ENCODE peak calls at places on chromosomes 2 and 18, in five cellular contexts. H, O, U, G and S are unnamed samples. For H3K27me3, the result is how much of the 10 kb centered on the place peaks cover.

GRCh38 chr2:211833582-211834279 is 704.9 kb downstream of the ERBB4 start:
- DNase-seq in H (no peak), O (no peak), U (no peak), G (no peak), S (no peak)

GRCh38 chr2:58866040-58866439 is 624.9 kb upstream of the FANCL start:
- DNase-seq in H (no peak), O (no peak), U (peak), G (no peak), S (no peak)

GRCh38 chr2:25651066-25651465 is 22.3 kb downstream of the DTNB start:
- DNase-seq in H (no peak), O (no peak), U (no peak), G (no peak), S (no peak)

GRCh38 chr18:55907352-55908045 is 319.5 kb upstream of the TCF4 start:
- DNase-seq in H (no peak), O (no peak), U (no peak), G (no peak), S (no peak)

GRCh38 chr2:75310915-75311314 is 111.6 kb upstream of the TACR1 start:
- DNase-seq in H (no peak), O (no peak), U (no peak), G (no peak), S (no peak)

GRCh38 chr2:240139011-240139441 is 1.4 kb downstream of the OTOS start:
- DNase-seq in H (peak), O (peak), U (no peak), G (peak), S (peak)

GRCh38 chr2:26521054-26521912 is 43.4 kb upstream of the OTOF start:
- DNase-seq in H (no peak), O (no peak), U (peak), G (peak), S (peak)

GRCh38 chr18:8029061-8029460 is 461.9 kb downstream of the PTPRM start:
- DNase-seq in H (no peak), O (no peak), U (peak), G (peak), S (no peak)

GRCh38 chr18:57807336-57808117 is 4.4 kb upstream of the ATP8B1 start:
- DNase-seq in H (no peak), O (no peak), U (no peak), G (no peak), S (no peak)

GRCh38 chr2:172249336-172249735 is 146.6 kb upstream of the DLX2 start:
- DNase-seq in H (no peak), O (no peak), U (no peak), G (no peak), S (no peak)

GRCh38 chr18:10131783-10132381 is 218.1 kb downstream of the VAPA start:
- DNase-seq in H (no peak), O (no peak), U (peak), G (peak), S (peak)

GRCh38 chr18:1965541-1965940 is 605.8 kb downstream of the METTL4 start:
- DNase-seq in H (no peak), O (no peak), U (no peak), G (no peak), S (no peak)

GRCh38 chr2:230790981-230791380 is 73.8 kb upstream of the ITM2C start:
- DNase-seq in H (no peak), O (no peak), U (no peak), G (no peak), S (no peak)

GRCh38 chr2:68379184-68379708 is 14.2 kb downstream of the PLEK start:
- DNase-seq in H (no peak), O (no peak), U (no peak), G (no peak), S (no peak)

GRCh38 chr2:207833265-207833751 is 63.6 kb upstream of the FZD5 start:
- DNase-seq in H (no peak), O (peak), U (no peak), G (no peak), S (no peak)

GRCh38 chr18:6060149-6060548 is 164.8 kb upstream of the TMEM200C start:
- DNase-seq in H (no peak), O (no peak), U (no peak), G (no peak), S (no peak)

GRCh38 chr2:209472871-209473270 is 49.0 kb downstream of the MAP2 start:
- DNase-seq in H (no peak), O (no peak), U (no peak), G (no peak), S (no peak)

DNA sequence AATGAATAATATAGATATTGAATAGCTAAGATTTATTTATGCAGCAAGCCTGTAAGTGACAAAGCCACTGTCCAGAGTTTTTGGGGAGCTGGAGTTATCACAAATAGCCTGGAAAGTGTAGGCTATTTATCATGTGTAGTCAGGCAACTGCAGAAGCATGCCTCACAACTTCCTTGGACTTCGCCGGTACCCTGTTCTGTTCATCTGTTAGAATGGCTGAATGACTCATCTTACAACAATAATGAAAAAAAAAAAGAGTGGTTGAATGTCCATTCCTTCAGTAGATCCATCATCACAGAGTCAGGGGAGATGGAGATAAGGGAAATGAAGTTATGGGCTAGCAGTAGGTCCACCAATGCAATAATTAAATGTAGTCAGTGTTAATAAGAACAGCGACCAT is 24.0 kb upstream of the ATP5MC3 start:
- DNase-seq in H (no peak), O (no peak), U (no peak), G (no peak), S (no peak)
- H3K27me3 ChIP-seq in H (under half), O (under half), U (under half), G (under half), S (under half)

DNA sequence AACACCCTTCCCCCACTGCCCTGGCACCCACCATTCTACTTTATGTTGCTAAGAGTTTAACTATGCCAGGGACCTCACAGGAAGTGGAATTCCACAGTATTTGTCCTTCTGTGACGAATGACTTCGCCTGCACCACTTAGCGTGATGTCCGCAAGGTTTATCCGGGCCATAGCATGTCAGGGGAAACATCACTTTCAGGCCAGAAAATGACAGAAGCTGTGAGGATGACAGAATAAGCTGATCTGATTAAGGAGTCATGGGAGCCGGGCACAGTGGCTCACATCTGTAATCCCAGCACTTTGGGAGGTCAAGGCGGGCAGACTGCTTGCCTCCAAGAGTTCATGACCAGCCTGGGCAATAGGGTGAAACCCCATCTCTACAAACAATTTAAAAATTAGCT is 248.8 kb downstream of the EIPR1 start:
- DNase-seq in H (no peak), O (peak), U (no peak), G (peak), S (no peak)
- H3K27me3 ChIP-seq in H (under half), O (under half), U (under half), G (under half), S (under half)

GRCh38 chr2:96319396-96319795 is 5.7 kb upstream of the ITPRIPL1 start:
- DNase-seq in H (no peak), O (no peak), U (no peak), G (no peak), S (no peak)
- H3K27me3 ChIP-seq in H (under half), O (under half), U (half or more), G (under half), S (under half)

DNA sequence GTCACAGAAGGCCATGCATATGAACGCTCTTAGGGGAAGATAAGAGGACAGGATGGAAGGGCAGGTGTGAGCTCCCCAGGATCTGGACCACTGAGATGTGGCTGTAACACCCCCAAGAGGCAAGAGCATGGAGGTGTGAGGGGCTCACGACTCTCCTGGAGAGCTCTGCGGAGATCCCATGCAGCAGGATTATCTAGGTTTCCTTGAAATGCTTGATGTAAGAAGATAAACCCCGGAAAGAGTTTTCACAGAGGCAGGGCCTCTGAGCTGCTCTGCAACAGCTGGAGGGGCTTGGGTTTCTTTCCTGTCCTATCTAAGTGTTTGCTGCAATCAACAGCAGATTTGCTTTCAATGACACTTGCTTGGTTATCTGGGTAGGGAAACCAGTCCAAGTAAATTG is 139.0 kb downstream of the SMAD2 start:
- DNase-seq in H (no peak), O (no peak), U (no peak), G (no peak), S (no peak)
- H3K27me3 ChIP-seq in H (under half), O (under half), U (under half), G (under half), S (under half)

GRCh38 chr2:227164745-227165350 is 424 bp downstream of the COL4A3 start:
- DNase-seq in H (no peak), O (peak), U (peak), G (peak), S (peak)

GRCh38 chr2:227161947-227162346 is 2.1 kb downstream of the COL4A4 start:
- DNase-seq in H (no peak), O (no peak), U (no peak), G (no peak), S (no peak)

GRCh38 chr2:227163998-227164744 is at the start of the genes COL4A3 and COL4A4:
- DNase-seq in H (peak), O (peak), U (peak), G (peak), S (peak)

GRCh38 chr2:227163445-227163997 is 484 bp downstream of the COL4A4 start:
- DNase-seq in H (no peak), O (no peak), U (peak), G (peak), S (no peak)

DNA sequence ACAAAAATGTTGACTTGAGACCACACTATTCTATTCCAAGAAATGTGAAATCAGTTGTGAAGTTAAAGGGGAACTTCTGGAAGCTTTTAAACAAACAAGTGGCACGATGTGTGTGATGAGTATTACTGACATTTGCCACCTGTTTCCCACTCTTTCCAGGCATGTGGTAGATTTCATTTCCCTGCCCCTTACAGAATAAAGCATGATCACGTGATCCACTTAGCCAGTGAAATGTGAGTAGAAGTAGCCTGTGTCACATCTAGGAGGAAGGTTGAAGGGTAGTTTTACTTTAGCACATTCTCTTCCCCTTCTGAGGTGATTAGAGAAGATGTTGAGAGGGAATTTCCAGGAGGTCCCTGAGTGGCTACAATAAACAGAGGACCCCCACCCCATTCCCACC is 3.8 kb downstream of the COL4A4 start:
- DNase-seq in H (no peak), O (no peak), U (no peak), G (no peak), S (no peak)
- H3K27me3 ChIP-seq in H (under half), O (under half), U (under half), G (under half), S (under half)

GRCh38 chr2:236215761-236216333 is 47.7 kb upstream of the GBX2 start:
- DNase-seq in H (no peak), O (no peak), U (no peak), G (no peak), S (no peak)

GRCh38 chr2:236217926-236218325 is 46.3 kb downstream of the ASB18 start:
- DNase-seq in H (no peak), O (no peak), U (no peak), G (no peak), S (no peak)

GRCh38 chr2:236214331-236214995 is 46.3 kb upstream of the GBX2 start:
- DNase-seq in H (no peak), O (no peak), U (no peak), G (no peak), S (no peak)

GRCh38 chr2:236216711-236217110 is 47.5 kb downstream of the ASB18 start:
- DNase-seq in H (no peak), O (no peak), U (no peak), G (no peak), S (no peak)

GRCh38 chr2:236215196-236215595 is 47.0 kb upstream of the GBX2 start:
- DNase-seq in H (no peak), O (no peak), U (no peak), G (no peak), S (no peak)
- H3K27me3 ChIP-seq in H (under half), O (under half), U (under half), G (under half), S (under half)

DNA sequence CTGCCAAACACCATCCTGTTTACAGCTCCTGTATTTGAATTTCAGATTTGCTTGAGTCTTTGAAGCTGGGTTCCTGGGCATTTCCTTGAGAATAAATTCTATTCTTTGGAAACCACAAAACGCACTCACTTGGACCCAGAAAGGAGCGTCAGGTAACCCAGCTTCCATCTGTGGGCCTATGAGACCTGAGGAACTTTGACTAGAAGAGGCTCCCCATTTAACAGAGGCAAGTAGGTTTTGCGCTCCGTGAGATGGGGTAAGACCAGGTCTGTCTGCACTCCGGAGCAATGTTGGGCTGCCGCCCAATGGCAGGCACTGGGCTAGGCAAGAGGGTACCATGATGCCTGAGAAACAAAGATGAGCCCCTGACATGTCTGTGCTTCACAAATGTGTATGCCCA is 1.9 kb downstream of the EDAR start:
- DNase-seq in H (no peak), O (no peak), U (no peak), G (no peak), S (no peak)
- H3K27me3 ChIP-seq in H (under half), O (under half), U (under half), G (under half), S (under half)

GRCh38 chr18:47547539-47548202 is 296.2 kb upstream of the SKOR2 start:
- DNase-seq in H (no peak), O (no peak), U (no peak), G (no peak), S (no peak)

GRCh38 chr18:47549141-47549540 is 297.7 kb upstream of the SKOR2 start:
- DNase-seq in H (no peak), O (no peak), U (no peak), G (no peak), S (no peak)

GRCh38 chr18:47550611-47551010 is 299.2 kb upstream of the SKOR2 start:
- DNase-seq in H (no peak), O (no peak), U (no peak), G (no peak), S (no peak)

GRCh38 chr18:47545613-47546012 is 294.2 kb upstream of the SKOR2 start:
- DNase-seq in H (no peak), O (no peak), U (peak), G (no peak), S (no peak)
- H3K27me3 ChIP-seq in H (under half), O (under half), U (under half), G (under half), S (under half)

DNA sequence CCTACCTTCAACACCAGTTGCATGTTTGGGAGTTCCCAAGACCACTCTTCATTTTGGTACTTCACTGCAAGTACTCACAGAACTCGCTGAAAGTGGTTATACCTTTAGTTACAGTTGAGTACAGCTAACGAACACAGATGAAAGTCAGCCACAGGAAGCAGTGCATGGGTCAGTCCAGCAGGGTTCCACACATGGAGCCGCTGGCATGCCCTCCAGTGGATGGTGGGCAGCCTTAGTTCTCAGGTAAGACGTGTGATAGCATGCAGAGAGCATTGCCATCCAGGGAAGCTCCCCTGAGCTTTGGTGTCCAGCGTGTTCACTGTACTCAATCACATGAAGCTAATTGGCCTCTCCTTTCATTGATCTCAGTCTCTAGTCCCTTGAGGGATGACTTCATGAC is 815.3 kb downstream of the RNF144A start:
- DNase-seq in H (no peak), O (no peak), U (no peak), G (no peak), S (no peak)
- H3K27me3 ChIP-seq in H (under half), O (under half), U (under half), G (under half), S (under half)

GRCh38 chr18:32438173-32438572 is 32.5 kb downstream of the GAREM1 start:
- DNase-seq in H (no peak), O (peak), U (no peak), G (no peak), S (no peak)
- H3K27me3 ChIP-seq in H (under half), O (under half), U (under half), G (under half), S (under half)